ENCODE peak calls at places on chromosomes 13 and 19, in seven cellular contexts. E is heart right ventricle, S is GM10248, Z is mucosa of descending colon, D is brain microvascular endothelial cell, O is neural crest cell, R is choroid plexus epithelial cell. C is an unnamed sample.

GRCh38 chr19:15101479-15102082 is 5.6 kb upstream of the SYDE1 start:
- DNase-seq in O (peak), Z (peak), R (peak), D (peak), E (no peak), S (no peak), C (peak)

GRCh38 chr19:57512845-57513244 is 13.1 kb downstream of the ZNF773 start:
- DNase-seq in R (peak), E (no peak), O (no peak), Z (no peak), S (no peak), D (no peak), C (no peak)

GRCh38 chr13:49569993-49570689 is 15.2 kb downstream of the RCBTB1 start:
- DNase-seq in S (peak), O (no peak), R (no peak), Z (no peak), E (no peak), D (no peak), C (peak)

GRCh38 chr13:94708031-94708571 is 4.2 kb downstream of the SOX21 start:
- DNase-seq in E (no peak), Z (no peak), D (no peak), R (no peak), S (no peak), O (peak), C (no peak)

GRCh38 chr13:42011601-42012401 is 36.6 kb upstream of the DGKH start:
- DNase-seq in R (no peak), Z (peak), S (no peak), E (no peak), D (no peak), O (no peak), C (peak)

GRCh38 chr13:40963927-40964326 is 55.2 kb downstream of the ELF1 start:
- DNase-seq in D (no peak), E (no peak), Z (no peak), R (peak), O (no peak), S (no peak), C (peak)

GRCh38 chr13:43085545-43085944 is 62.2 kb downstream of the DNAJC15 start:
- DNase-seq in D (no peak), R (peak), S (no peak), O (no peak), E (no peak), Z (no peak), C (peak)

GRCh38 chr13:51894239-51894638 is 32.5 kb downstream of the CCDC70 start:
- DNase-seq in O (no peak), E (no peak), R (no peak), D (no peak), S (no peak), Z (no peak), C (peak)

GRCh38 chr13:106561551-106562170 is 6.3 kb downstream of the ARGLU1 start:
- DNase-seq in Z (peak), O (no peak), R (peak), D (peak), E (peak), S (peak), C (no peak)

GRCh38 chr19:1860133-1860775 is 3.1 kb downstream of the KLF16 start:
- DNase-seq in O (no peak), Z (peak), D (peak), R (peak), S (peak), E (peak), C (peak)

GRCh38 chr19:850221-850978 is 1.7 kb upstream of the ELANE start:
- DNase-seq in O (no peak), S (no peak), D (peak), R (peak), Z (peak), E (peak), C (peak)

GRCh38 chr19:17209126-17210036 is 5.8 kb upstream of the USE1 start:
- DNase-seq in Z (peak), O (peak), R (peak), S (peak), D (no peak), E (no peak), C (peak)

GRCh38 chr19:17220207-17220758 is 5.1 kb downstream of the USE1 start:
- DNase-seq in D (peak), R (peak), S (no peak), Z (peak), E (no peak), O (no peak), C (peak)

GRCh38 chr13:99765869-99766268 is 205.7 kb downstream of the ZIC5 start:
- DNase-seq in Z (no peak), D (no peak), O (no peak), R (no peak), S (no peak), E (no peak), C (no peak)

GRCh38 chr13:99768986-99769385 is 202.6 kb downstream of the ZIC5 start:
- DNase-seq in S (no peak), D (no peak), Z (no peak), O (no peak), E (no peak), R (no peak), C (no peak)

DNA sequence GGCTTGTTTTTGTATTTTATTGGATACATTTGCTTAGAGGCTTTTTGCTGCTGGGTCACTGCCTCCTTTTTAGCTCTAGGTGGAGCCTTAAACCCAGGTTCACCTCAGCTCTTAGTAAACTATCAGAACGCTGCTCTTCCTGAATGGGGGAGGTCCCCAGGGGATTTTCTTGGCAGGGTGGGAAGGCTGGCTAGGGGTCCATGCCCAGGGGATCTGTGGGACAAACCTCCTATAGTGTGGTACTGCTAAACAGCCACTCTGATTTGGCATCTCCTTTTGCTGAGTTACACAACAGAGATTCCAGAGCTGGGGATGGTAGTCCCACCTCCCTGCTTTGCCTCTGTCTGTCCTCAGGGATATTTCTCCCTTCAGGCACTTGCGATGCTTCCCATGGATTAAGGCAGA is 204.9 kb downstream of the ZIC5 start:
- DNase-seq in E (no peak), R (peak), Z (no peak), S (no peak), O (no peak), D (peak), C (peak)
- TF ChIP-seq CTCF in E (no peak), R (peak), Z (no peak), S (no peak), O (peak), D (peak), C (no peak)

GRCh38 chr19:3672993-3673392 is 27.3 kb downstream of the PIP5K1C start:
- DNase-seq in R (no peak), E (no peak), S (no peak), Z (no peak), O (no peak), D (no peak), C (no peak)
- TF ChIP-seq CTCF in R (no peak), E (no peak), S (no peak), Z (no peak), O (no peak), D (peak), C (no peak)

GRCh38 chr13:31051999-31052398 is 109.7 kb downstream of the HSPH1 start:
- DNase-seq in R (no peak), Z (no peak), O (no peak), D (no peak), S (no peak), E (no peak), C (no peak)
- TF ChIP-seq CTCF in R (peak), Z (no peak), O (no peak), D (peak), S (no peak), E (no peak), C (no peak)

GRCh38 chr13:75357576-75358295 is 124.2 kb downstream of the TBC1D4 start:
- DNase-seq in E (no peak), D (peak), S (peak), Z (peak), R (peak), O (peak), C (peak)
- TF ChIP-seq CTCF in E (peak), D (peak), S (peak), Z (no peak), R (peak), O (peak), C (peak)

GRCh38 chr13:74136089-74136658 is 2.0 kb upstream of the KLF12 start:
- DNase-seq in R (peak), S (peak), E (peak), Z (peak), D (peak), O (peak), C (peak)
- TF ChIP-seq CTCF in R (peak), S (no peak), E (no peak), Z (no peak), D (peak), O (peak), C (no peak)

GRCh38 chr19:3818479-3818878 is 32.3 kb upstream of the MATK start:
- DNase-seq in E (no peak), D (peak), R (peak), O (no peak), S (no peak), Z (no peak), C (peak)
- TF ChIP-seq CTCF in E (no peak), D (no peak), R (no peak), O (no peak), S (no peak), Z (no peak), C (no peak)

DNA sequence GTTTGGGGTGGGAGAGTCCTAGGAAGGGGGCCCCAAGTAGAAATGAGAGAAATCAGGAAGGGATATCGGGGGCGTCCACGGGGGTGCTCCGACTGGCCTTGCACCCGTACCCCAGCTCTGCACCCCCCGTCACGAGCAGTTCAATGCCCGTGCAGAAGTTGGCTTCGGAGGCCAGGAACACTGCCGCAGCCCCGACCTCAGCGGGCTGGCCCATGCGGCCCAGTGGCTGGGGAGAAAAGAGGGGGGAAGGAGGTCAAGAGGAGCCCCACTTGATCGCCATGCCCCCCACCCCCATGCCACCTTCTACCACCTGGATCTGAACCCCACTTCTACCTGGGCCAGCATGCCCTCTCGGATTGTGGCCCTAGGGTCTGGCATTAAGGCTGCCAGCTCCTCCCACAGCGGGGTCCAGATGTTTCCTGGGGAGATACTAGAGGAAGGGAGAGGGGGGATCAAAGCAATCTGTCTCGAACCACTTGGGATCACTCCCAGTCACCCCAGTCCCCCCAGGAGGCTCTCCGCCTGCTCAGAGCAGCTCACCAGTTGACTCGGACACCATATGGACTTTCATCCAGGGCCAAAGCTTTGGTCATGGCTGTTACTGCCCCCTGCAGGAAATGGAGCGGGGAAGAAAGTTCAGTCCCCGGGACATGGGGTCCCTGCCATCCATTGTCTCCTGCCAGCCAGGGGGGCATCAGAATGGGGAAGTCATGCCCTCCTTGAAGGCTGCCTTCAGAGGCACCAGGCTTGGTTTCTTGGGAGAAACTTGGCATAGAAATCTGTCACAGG is 2.5 kb upstream of the BCAT2 start:
- DNase-seq in Z (no peak), E (no peak), R (no peak), S (peak), D (no peak), O (no peak), C (no peak)
- TF ChIP-seq CTCF in Z (no peak), E (peak), R (peak), S (no peak), D (peak), O (peak), C (no peak)

C was measured in MCF 10A.